ENCODE peak calls at places on chromosomes 3 and 15, in nine cellular contexts. One of them, this sample, is unnamed.

GRCh38 chr3:148757238-148757930 is 59.7 kb downstream of the AGTR1 start:
- DNase-seq in PC-9: no peak
- DNase-seq in lower leg skin: no peak
- DNase-seq in A549: no peak
- DNase-seq in fibroblast of pulmonary artery: peak
- DNase-seq in tibial artery: no peak
- DNase-seq in aorta: no peak
- DNase-seq in heart right ventricle: no peak
- DNase-seq in naive thymus-derived CD4-positive, alpha-beta T cell: no peak
- DNase-seq in this sample: no peak

GRCh38 chr3:97979610-97980009 is 7.4 kb upstream of the RIOX2 start:
- DNase-seq in fibroblast of pulmonary artery: no peak
- DNase-seq in heart right ventricle: peak
- DNase-seq in lower leg skin: no peak
- DNase-seq in aorta: no peak
- DNase-seq in PC-9: no peak
- DNase-seq in naive thymus-derived CD4-positive, alpha-beta T cell: no peak
- DNase-seq in tibial artery: no peak
- DNase-seq in A549: peak
- DNase-seq in this sample: peak

GRCh38 chr3:114417265-114417664 is 123.4 kb downstream of the TIGIT start:
- DNase-seq in tibial artery: no peak
- DNase-seq in fibroblast of pulmonary artery: no peak
- DNase-seq in PC-9: no peak
- DNase-seq in lower leg skin: no peak
- DNase-seq in aorta: no peak
- DNase-seq in A549: no peak
- DNase-seq in naive thymus-derived CD4-positive, alpha-beta T cell: no peak
- DNase-seq in heart right ventricle: no peak
- DNase-seq in this sample: no peak

GRCh38 chr15:25810631-25811077 is 52.5 kb downstream of the ATP10A start:
- DNase-seq in aorta: peak
- DNase-seq in tibial artery: no peak
- DNase-seq in naive thymus-derived CD4-positive, alpha-beta T cell: no peak
- DNase-seq in heart right ventricle: no peak
- DNase-seq in lower leg skin: no peak
- DNase-seq in PC-9: no peak
- DNase-seq in fibroblast of pulmonary artery: no peak
- DNase-seq in A549: no peak
- DNase-seq in this sample: no peak

GRCh38 chr3:128559486-128560225 is 66.7 kb upstream of the GATA2 start:
- DNase-seq in aorta: peak
- DNase-seq in heart right ventricle: no peak
- DNase-seq in tibial artery: peak
- DNase-seq in PC-9: peak
- DNase-seq in naive thymus-derived CD4-positive, alpha-beta T cell: no peak
- DNase-seq in lower leg skin: no peak
- DNase-seq in A549: peak
- DNase-seq in fibroblast of pulmonary artery: no peak
- DNase-seq in this sample: no peak

GRCh38 chr15:48965972-48966371 is 2.3 kb upstream of the SHC4 start:
- DNase-seq in lower leg skin: no peak
- DNase-seq in naive thymus-derived CD4-positive, alpha-beta T cell: no peak
- DNase-seq in fibroblast of pulmonary artery: peak
- DNase-seq in tibial artery: peak
- DNase-seq in PC-9: no peak
- DNase-seq in aorta: no peak
- DNase-seq in heart right ventricle: no peak
- DNase-seq in A549: peak
- DNase-seq in this sample: peak

GRCh38 chr3:185527364-185527763 is 25.0 kb downstream of the LIPH start:
- DNase-seq in tibial artery: no peak
- DNase-seq in fibroblast of pulmonary artery: no peak
- DNase-seq in aorta: no peak
- DNase-seq in lower leg skin: no peak
- DNase-seq in naive thymus-derived CD4-positive, alpha-beta T cell: no peak
- DNase-seq in PC-9: peak
- DNase-seq in A549: peak
- DNase-seq in heart right ventricle: no peak
- DNase-seq in this sample: no peak

GRCh38 chr15:65632780-65633384 is 11.1 kb downstream of the SLC24A1 start:
- DNase-seq in tibial artery: no peak
- DNase-seq in A549: no peak
- DNase-seq in heart right ventricle: no peak
- DNase-seq in PC-9: no peak
- DNase-seq in fibroblast of pulmonary artery: no peak
- DNase-seq in lower leg skin: no peak
- DNase-seq in aorta: no peak
- DNase-seq in naive thymus-derived CD4-positive, alpha-beta T cell: no peak
- DNase-seq in this sample: peak

GRCh38 chr3:69385723-69386483 is at the start of gene FRMD4B:
- DNase-seq in lower leg skin: peak
- DNase-seq in PC-9: no peak
- DNase-seq in fibroblast of pulmonary artery: peak
- DNase-seq in naive thymus-derived CD4-positive, alpha-beta T cell: peak
- DNase-seq in heart right ventricle: peak
- DNase-seq in aorta: peak
- DNase-seq in A549: peak
- DNase-seq in tibial artery: peak
- DNase-seq in this sample: peak

GRCh38 chr15:51283026-51283425 is 55.4 kb downstream of the CYP19A1 start:
- DNase-seq in heart right ventricle: no peak
- DNase-seq in aorta: no peak
- DNase-seq in PC-9: no peak
- DNase-seq in lower leg skin: no peak
- DNase-seq in A549: no peak
- DNase-seq in naive thymus-derived CD4-positive, alpha-beta T cell: no peak
- DNase-seq in tibial artery: no peak
- DNase-seq in fibroblast of pulmonary artery: no peak
- DNase-seq in this sample: no peak

GRCh38 chr15:41585140-41586047 is 26.4 kb downstream of the TYRO3 start:
- DNase-seq in lower leg skin: no peak
- DNase-seq in naive thymus-derived CD4-positive, alpha-beta T cell: no peak
- DNase-seq in A549: peak
- DNase-seq in PC-9: peak
- DNase-seq in tibial artery: no peak
- DNase-seq in heart right ventricle: peak
- DNase-seq in aorta: peak
- DNase-seq in fibroblast of pulmonary artery: peak
- DNase-seq in this sample: no peak

GRCh38 chr3:55494976-55495375 is 7.9 kb upstream of the WNT5A start:
- DNase-seq in fibroblast of pulmonary artery: no peak
- DNase-seq in naive thymus-derived CD4-positive, alpha-beta T cell: no peak
- DNase-seq in aorta: no peak
- DNase-seq in A549: no peak
- DNase-seq in tibial artery: no peak
- DNase-seq in heart right ventricle: no peak
- DNase-seq in lower leg skin: no peak
- DNase-seq in PC-9: peak
- DNase-seq in this sample: no peak

GRCh38 chr3:187085933-187086332 is 53.4 kb downstream of the RPL39L start:
- DNase-seq in aorta: no peak
- DNase-seq in A549: no peak
- DNase-seq in lower leg skin: no peak
- DNase-seq in naive thymus-derived CD4-positive, alpha-beta T cell: no peak
- DNase-seq in PC-9: no peak
- DNase-seq in fibroblast of pulmonary artery: no peak
- DNase-seq in tibial artery: no peak
- DNase-seq in heart right ventricle: no peak
- DNase-seq in this sample: no peak

GRCh38 chr3:155701882-155702465 is 42.9 kb downstream of the PLCH1 start:
- DNase-seq in A549: peak
- DNase-seq in naive thymus-derived CD4-positive, alpha-beta T cell: no peak
- DNase-seq in aorta: no peak
- DNase-seq in heart right ventricle: peak
- DNase-seq in lower leg skin: no peak
- DNase-seq in PC-9: peak
- DNase-seq in tibial artery: no peak
- DNase-seq in fibroblast of pulmonary artery: peak
- DNase-seq in this sample: no peak

GRCh38 chr3:197758512-197758911 is 8.8 kb downstream of the FYTTD1 start:
- DNase-seq in heart right ventricle: no peak
- DNase-seq in lower leg skin: no peak
- DNase-seq in fibroblast of pulmonary artery: no peak
- DNase-seq in tibial artery: no peak
- DNase-seq in naive thymus-derived CD4-positive, alpha-beta T cell: no peak
- DNase-seq in A549: no peak
- DNase-seq in aorta: no peak
- DNase-seq in PC-9: no peak
- DNase-seq in this sample: no peak

GRCh38 chr3:37523361-37523760 is 338.3 kb upstream of the CTDSPL start:
- DNase-seq in A549: no peak
- DNase-seq in lower leg skin: no peak
- DNase-seq in heart right ventricle: no peak
- DNase-seq in fibroblast of pulmonary artery: no peak
- DNase-seq in tibial artery: no peak
- DNase-seq in aorta: no peak
- DNase-seq in PC-9: no peak
- DNase-seq in naive thymus-derived CD4-positive, alpha-beta T cell: no peak
- DNase-seq in this sample: no peak

GRCh38 chr15:47801522-47801921 is 84.2 kb downstream of the SEMA6D start:
- DNase-seq in PC-9: no peak
- DNase-seq in tibial artery: no peak
- DNase-seq in fibroblast of pulmonary artery: no peak
- DNase-seq in aorta: no peak
- DNase-seq in lower leg skin: peak
- DNase-seq in A549: no peak
- DNase-seq in naive thymus-derived CD4-positive, alpha-beta T cell: no peak
- DNase-seq in heart right ventricle: no peak
- DNase-seq in this sample: no peak

GRCh38 chr3:197125601-197126000 is 96.0 kb upstream of the MELTF start:
- DNase-seq in aorta: no peak
- DNase-seq in heart right ventricle: no peak
- DNase-seq in PC-9: no peak
- DNase-seq in lower leg skin: no peak
- DNase-seq in naive thymus-derived CD4-positive, alpha-beta T cell: no peak
- DNase-seq in fibroblast of pulmonary artery: peak
- DNase-seq in tibial artery: no peak
- DNase-seq in A549: no peak
- DNase-seq in this sample: no peak

GRCh38 chr3:134642445-134643149 is 8.2 kb downstream of the KY start:
- DNase-seq in lower leg skin: peak
- DNase-seq in heart right ventricle: peak
- DNase-seq in naive thymus-derived CD4-positive, alpha-beta T cell: no peak
- DNase-seq in PC-9: no peak
- DNase-seq in aorta: no peak
- DNase-seq in A549: no peak
- DNase-seq in fibroblast of pulmonary artery: no peak
- DNase-seq in tibial artery: no peak
- DNase-seq in this sample: no peak

GRCh38 chr3:143302638-143303171 is 183.1 kb downstream of the CHST2 start:
- DNase-seq in naive thymus-derived CD4-positive, alpha-beta T cell: no peak
- DNase-seq in heart right ventricle: peak
- DNase-seq in fibroblast of pulmonary artery: peak
- DNase-seq in A549: peak
- DNase-seq in lower leg skin: peak
- DNase-seq in tibial artery: peak
- DNase-seq in PC-9: no peak
- DNase-seq in aorta: no peak
- DNase-seq in this sample: no peak

GRCh38 chr15:55221090-55222011 is 24.6 kb upstream of the RSL24D1 start:
- DNase-seq in heart right ventricle: no peak
- DNase-seq in aorta: no peak
- DNase-seq in lower leg skin: no peak
- DNase-seq in naive thymus-derived CD4-positive, alpha-beta T cell: no peak
- DNase-seq in fibroblast of pulmonary artery: peak
- DNase-seq in tibial artery: no peak
- DNase-seq in A549: peak
- DNase-seq in PC-9: peak
- DNase-seq in this sample: no peak
- H3K4me3 ChIP-seq in heart right ventricle: no peak
- H3K4me3 ChIP-seq in aorta: no peak
- H3K4me3 ChIP-seq in lower leg skin: no peak
- H3K4me3 ChIP-seq in naive thymus-derived CD4-positive, alpha-beta T cell: no peak
- H3K4me3 ChIP-seq in fibroblast of pulmonary artery: no peak
- H3K4me3 ChIP-seq in tibial artery: no peak
- H3K4me3 ChIP-seq in A549: no peak
- H3K4me3 ChIP-seq in PC-9: peak
- H3K4me3 ChIP-seq in this sample: no peak

GRCh38 chr3:109819786-109820185 is 482.4 kb upstream of the DPPA4 start:
- DNase-seq in aorta: no peak
- DNase-seq in fibroblast of pulmonary artery: no peak
- DNase-seq in PC-9: no peak
- DNase-seq in heart right ventricle: no peak
- DNase-seq in tibial artery: no peak
- DNase-seq in naive thymus-derived CD4-positive, alpha-beta T cell: no peak
- DNase-seq in A549: no peak
- DNase-seq in lower leg skin: no peak
- DNase-seq in this sample: no peak
- H3K4me3 ChIP-seq in aorta: no peak
- H3K4me3 ChIP-seq in fibroblast of pulmonary artery: no peak
- H3K4me3 ChIP-seq in PC-9: no peak
- H3K4me3 ChIP-seq in heart right ventricle: no peak
- H3K4me3 ChIP-seq in tibial artery: no peak
- H3K4me3 ChIP-seq in naive thymus-derived CD4-positive, alpha-beta T cell: no peak
- H3K4me3 ChIP-seq in A549: no peak
- H3K4me3 ChIP-seq in lower leg skin: no peak
- H3K4me3 ChIP-seq in this sample: no peak

DNA sequence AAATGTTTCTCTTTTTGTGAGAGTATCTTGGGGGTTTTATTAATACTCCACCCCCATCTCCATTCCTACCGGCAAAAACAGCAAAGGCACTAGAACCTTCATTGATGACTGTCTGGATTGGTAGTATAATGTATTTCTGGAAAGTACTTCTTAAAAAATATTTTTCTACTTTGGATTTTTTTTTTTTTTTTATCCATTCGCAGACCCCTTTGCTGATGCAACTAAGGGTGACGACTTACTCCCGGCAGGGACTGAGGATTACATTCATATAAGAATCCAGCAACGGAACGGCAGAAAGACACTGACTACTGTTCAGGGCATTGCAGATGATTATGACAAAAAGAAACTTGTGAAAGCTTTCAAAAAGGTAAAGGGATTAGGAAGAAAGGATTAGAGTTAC is 1.2 kb downstream of the EIF1B start:
- DNase-seq in fibroblast of pulmonary artery: peak
- DNase-seq in naive thymus-derived CD4-positive, alpha-beta T cell: no peak
- DNase-seq in heart right ventricle: no peak
- DNase-seq in aorta: no peak
- DNase-seq in PC-9: no peak
- DNase-seq in A549: no peak
- DNase-seq in tibial artery: no peak
- DNase-seq in lower leg skin: no peak
- DNase-seq in this sample: no peak
- H3K4me3 ChIP-seq in fibroblast of pulmonary artery: peak
- H3K4me3 ChIP-seq in naive thymus-derived CD4-positive, alpha-beta T cell: peak
- H3K4me3 ChIP-seq in heart right ventricle: peak
- H3K4me3 ChIP-seq in aorta: peak
- H3K4me3 ChIP-seq in PC-9: peak
- H3K4me3 ChIP-seq in A549: peak
- H3K4me3 ChIP-seq in tibial artery: peak
- H3K4me3 ChIP-seq in lower leg skin: peak
- H3K4me3 ChIP-seq in this sample: peak

DNA sequence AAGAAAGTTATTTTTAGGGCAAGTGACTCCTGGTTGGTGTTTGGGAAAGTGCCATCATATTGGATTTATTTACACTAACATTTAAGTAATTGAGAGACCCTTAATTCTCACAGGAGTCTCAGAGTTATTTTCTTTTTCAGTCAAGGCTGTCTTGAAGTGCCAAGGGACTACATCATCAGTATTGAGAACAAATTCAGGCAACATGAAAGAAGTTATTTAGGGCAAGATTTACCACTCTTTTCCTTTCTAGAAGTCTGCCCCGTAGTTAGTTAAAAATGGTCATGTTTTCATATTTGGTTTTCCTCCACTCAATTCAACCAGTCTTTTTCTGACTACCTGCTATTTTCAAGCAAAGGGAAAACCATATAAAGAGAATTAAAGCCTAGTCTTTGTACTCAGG is 6.1 kb downstream of the B4GALT4 start:
- DNase-seq in heart right ventricle: no peak
- DNase-seq in A549: no peak
- DNase-seq in PC-9: no peak
- DNase-seq in aorta: no peak
- DNase-seq in fibroblast of pulmonary artery: no peak
- DNase-seq in naive thymus-derived CD4-positive, alpha-beta T cell: no peak
- DNase-seq in tibial artery: no peak
- DNase-seq in lower leg skin: no peak
- DNase-seq in this sample: no peak
- H3K4me3 ChIP-seq in heart right ventricle: no peak
- H3K4me3 ChIP-seq in A549: no peak
- H3K4me3 ChIP-seq in PC-9: no peak
- H3K4me3 ChIP-seq in aorta: no peak
- H3K4me3 ChIP-seq in fibroblast of pulmonary artery: no peak
- H3K4me3 ChIP-seq in naive thymus-derived CD4-positive, alpha-beta T cell: no peak
- H3K4me3 ChIP-seq in tibial artery: no peak
- H3K4me3 ChIP-seq in lower leg skin: no peak
- H3K4me3 ChIP-seq in this sample: no peak